ENCODE peak calls at places on chromosomes 6 and 20, in five cellular contexts. Q is AG04450, R is breast epithelium, D is left lung, U is upper lobe of right lung. P is an unnamed sample.

GRCh38 chr20:59810376-59811187 is 122.9 kb downstream of the SYCP2 start:
- DNase-seq in Q (no peak), R (no peak), D (no peak), U (no peak), P (no peak)

GRCh38 chr20:52318601-52319000 is 127.0 kb upstream of the ZFP64 start:
- DNase-seq in Q (no peak), R (no peak), D (no peak), U (no peak), P (no peak)

GRCh38 chr20:57061058-57061900 is 205.2 kb downstream of the BMP7 start:
- DNase-seq in Q (no peak), R (peak), D (no peak), U (peak), P (no peak)

GRCh38 chr6:811186-811585 is 118.2 kb upstream of the EXOC2 start:
- DNase-seq in Q (no peak), R (no peak), D (no peak), U (no peak), P (no peak)

GRCh38 chr6:138724015-138724414 is 49.6 kb upstream of the CCDC28A start:
- DNase-seq in Q (no peak), R (no peak), D (no peak), U (no peak), P (no peak)

GRCh38 chr20:32670773-32671455 is 2.8 kb downstream of the C20orf203 start:
- DNase-seq in Q (no peak), R (no peak), D (no peak), U (no peak), P (no peak)

GRCh38 chr6:32638521-32639219 is 1.5 kb downstream of the HLA-DQA1 start:
- DNase-seq in Q (no peak), R (no peak), D (no peak), U (no peak), P (no peak)

GRCh38 chr6:106488494-106489369 is 128.2 kb downstream of the CRYBG1 start:
- DNase-seq in Q (no peak), R (no peak), D (no peak), U (no peak), P (no peak)

GRCh38 chr20:62238569-62239277 is 402 bp downstream of the OSBPL2 start:
- DNase-seq in Q (no peak), R (peak), D (peak), U (no peak), P (no peak)

GRCh38 chr6:26295691-26296555 is 69.1 kb upstream of the BTN3A2 start:
- DNase-seq in Q (no peak), R (no peak), D (no peak), U (no peak), P (no peak)

GRCh38 chr6:33956206-33956605 is 152.4 kb upstream of the MLN start:
- DNase-seq in Q (no peak), R (no peak), D (peak), U (peak), P (no peak)

GRCh38 chr6:113903666-113904330 is 46.7 kb downstream of the MARCKS start:
- DNase-seq in Q (no peak), R (no peak), D (no peak), U (no peak), P (no peak)

GRCh38 chr20:38242848-38243449 is 17.6 kb downstream of the KIAA1755 start:
- DNase-seq in Q (no peak), R (no peak), D (no peak), U (peak), P (no peak)

GRCh38 chr6:12548526-12548925 is 168.0 kb upstream of the PHACTR1 start:
- DNase-seq in Q (no peak), R (no peak), D (no peak), U (no peak), P (no peak)

GRCh38 chr20:62666736-62667529 is 24.6 kb downstream of the SLCO4A1 start:
- DNase-seq in Q (no peak), R (peak), D (no peak), U (no peak), P (no peak)

GRCh38 chr20:63328716-63329275 is 32.4 kb downstream of the CHRNA4 start:
- DNase-seq in Q (no peak), R (no peak), D (no peak), U (no peak), P (no peak)

GRCh38 chr6:154234019-154234772 is 122.4 kb downstream of the IPCEF1 start:
- DNase-seq in Q (no peak), R (no peak), D (no peak), U (no peak), P (no peak)

GRCh38 chr6:118752803-118753202 is 101.4 kb upstream of the CEP85L start:
- DNase-seq in Q (no peak), R (no peak), D (no peak), U (no peak), P (no peak)

GRCh38 chr20:37336369-37337207 is 9.4 kb upstream of the SRC start:
- DNase-seq in Q (no peak), R (no peak), D (peak), U (peak), P (no peak)

GRCh38 chr6:11350294-11350693 is 117.8 kb upstream of the NEDD9 start:
- DNase-seq in Q (no peak), R (no peak), D (no peak), U (no peak), P (no peak)

GRCh38 chr6:168026925-168027324 is 29.5 kb downstream of the KIF25 start:
- DNase-seq in Q (no peak), R (peak), D (no peak), U (no peak), P (no peak)

GRCh38 chr6:37289931-37290330 is 32.0 kb upstream of the TMEM217 start:
- DNase-seq in Q (no peak), R (no peak), D (no peak), U (no peak), P (no peak)

GRCh38 chr6:1039191-1039590 is 272.7 kb upstream of the FOXQ1 start:
- DNase-seq in Q (no peak), R (no peak), D (no peak), U (no peak), P (no peak)

GRCh38 chr6:108254436-108255410 is 6.1 kb downstream of the SNX3 start:
- DNase-seq in Q (no peak), R (no peak), D (no peak), U (no peak), P (no peak)

GRCh38 chr20:63124092-63124781 is 91.7 kb downstream of the YTHDF1 start:
- DNase-seq in Q (no peak), R (no peak), D (peak), U (peak), P (no peak)

GRCh38 chr6:4583026-4583425 is 193.2 kb upstream of the CDYL start:
- DNase-seq in Q (no peak), R (no peak), D (no peak), U (no peak), P (no peak)

GRCh38 chr6:28922004-28922840 is 1.6 kb downstream of the TRIM27 start:
- DNase-seq in Q (no peak), R (no peak), D (no peak), U (no peak), P (no peak)

GRCh38 chr6:155887431-155887830 is 431.8 kb upstream of the NOX3 start:
- DNase-seq in Q (no peak), R (no peak), D (no peak), U (no peak), P (no peak)

GRCh38 chr6:167720456-167721285 is 106.0 kb upstream of the AFDN start:
- DNase-seq in Q (no peak), R (no peak), D (no peak), U (no peak), P (no peak)

GRCh38 chr20:57499676-57500075 is 25.3 kb downstream of the CTCFL start:
- DNase-seq in Q (no peak), R (no peak), D (no peak), U (no peak), P (no peak)

GRCh38 chr6:55433446-55434130 is 106.3 kb downstream of the GFRAL start:
- DNase-seq in Q (no peak), R (no peak), D (no peak), U (no peak), P (no peak)

GRCh38 chr6:27591660-27592059 is 118.8 kb upstream of the ZNF184 start:
- DNase-seq in Q (no peak), R (no peak), D (no peak), U (no peak), P (no peak)

GRCh38 chr6:155543141-155543870 is 87.7 kb upstream of the NOX3 start:
- DNase-seq in Q (no peak), R (no peak), D (no peak), U (no peak), P (no peak)

DNA sequence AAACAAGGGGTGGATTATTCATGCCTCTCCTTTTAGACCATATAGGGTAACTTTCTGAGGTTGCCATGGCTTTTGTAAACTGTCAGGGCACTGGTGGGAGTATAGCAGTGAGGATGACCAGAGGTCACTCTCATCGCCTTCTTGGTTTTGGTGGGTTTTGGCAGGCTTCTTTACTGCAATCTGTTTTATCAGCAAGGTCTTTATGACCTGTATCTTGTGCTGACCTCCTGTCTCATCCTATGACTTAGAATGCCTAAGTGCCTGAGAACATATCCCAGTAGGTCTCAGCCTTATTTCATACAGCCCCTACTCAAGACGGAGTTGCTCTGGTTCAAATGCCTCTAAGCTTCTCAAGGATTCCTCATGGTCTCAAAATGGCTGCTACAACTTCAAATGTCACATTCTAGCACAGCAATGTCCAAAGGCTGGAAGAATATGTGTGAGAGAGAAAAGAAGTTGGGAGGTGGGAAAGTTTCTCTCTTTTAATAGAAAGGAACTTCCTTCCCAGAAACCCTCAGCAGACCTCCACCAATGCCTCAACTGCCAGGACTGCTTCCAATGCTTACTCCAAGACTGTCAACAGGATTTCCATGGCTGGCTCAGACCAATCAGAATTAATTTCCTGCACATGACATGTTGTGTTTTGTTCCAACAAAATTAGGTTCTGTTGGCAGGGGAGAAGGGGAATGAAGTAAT is 46.6 kb upstream of the SLC9A8 start:
- DNase-seq in Q (no peak), R (no peak), D (no peak), U (no peak), P (no peak)
- TF ChIP-seq CTCF in Q (no peak), R (no peak), D (no peak), U (no peak), P (no peak)

DNA sequence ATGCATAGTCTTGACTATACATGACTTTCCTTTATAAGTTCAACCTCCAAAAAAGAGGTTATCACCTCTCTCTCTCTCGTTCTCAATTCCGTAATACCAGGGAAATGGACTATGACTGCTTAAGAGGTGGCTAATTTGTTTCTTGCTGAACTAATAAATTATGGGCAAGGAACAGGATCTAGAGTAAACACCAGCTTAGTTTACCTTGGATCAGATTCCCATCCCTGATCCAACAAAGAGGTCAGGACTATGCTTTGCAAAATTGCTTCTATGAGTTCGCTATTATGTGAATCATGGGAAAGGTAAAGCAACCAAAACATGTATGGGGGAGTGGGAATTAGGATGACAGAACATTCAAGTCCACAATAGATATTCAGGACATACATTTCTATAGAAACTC is 630.7 kb downstream of the HACE1 start:
- DNase-seq in Q (no peak), R (no peak), D (no peak), U (no peak), P (no peak)
- TF ChIP-seq CTCF in Q (no peak), R (no peak), D (no peak), U (no peak), P (no peak)

DNA sequence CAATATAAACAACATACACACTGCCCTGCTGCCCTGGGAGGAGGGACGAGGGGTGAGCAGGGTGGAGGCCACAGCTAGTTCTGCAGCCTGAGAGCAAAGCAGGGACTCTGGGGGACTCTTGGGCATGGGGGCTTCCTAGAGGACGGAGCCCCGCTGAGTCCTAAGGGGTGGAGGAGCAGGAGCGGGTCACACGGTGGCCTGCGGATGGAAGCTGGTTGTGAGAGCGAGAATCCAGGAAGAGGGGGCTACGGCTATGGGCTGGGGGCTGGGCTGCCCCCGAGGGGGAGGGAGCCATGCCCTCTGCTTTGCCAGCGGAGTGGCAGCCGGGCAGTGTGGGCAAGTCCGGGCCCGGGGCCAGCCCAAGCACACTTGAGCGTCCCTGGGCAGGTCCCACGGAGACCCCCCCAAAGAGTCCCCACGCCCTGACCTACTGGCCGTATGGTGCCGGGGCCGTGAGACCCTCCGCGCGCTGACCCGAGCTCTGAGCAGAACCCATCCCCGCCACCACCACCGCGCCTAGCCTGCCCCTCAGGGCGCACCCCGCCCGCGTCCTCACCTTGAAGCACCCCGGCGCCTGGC is 369 bp downstream of the ADAM33 start:
- DNase-seq in Q (no peak), R (no peak), D (no peak), U (no peak), P (no peak)
- TF ChIP-seq CTCF in Q (no peak), R (no peak), D (no peak), U (no peak), P (no peak)

GRCh38 chr6:72674842-72675241 is 53.0 kb downstream of the KCNQ5 start:
- DNase-seq in Q (no peak), R (no peak), D (no peak), U (no peak), P (no peak)

GRCh38 chr6:72672906-72673305 is 51.0 kb downstream of the KCNQ5 start:
- DNase-seq in Q (no peak), R (no peak), D (no peak), U (no peak), P (no peak)

GRCh38 chr6:72665599-72665998 is 43.7 kb downstream of the KCNQ5 start:
- DNase-seq in Q (no peak), R (no peak), D (no peak), U (no peak), P (no peak)

DNA sequence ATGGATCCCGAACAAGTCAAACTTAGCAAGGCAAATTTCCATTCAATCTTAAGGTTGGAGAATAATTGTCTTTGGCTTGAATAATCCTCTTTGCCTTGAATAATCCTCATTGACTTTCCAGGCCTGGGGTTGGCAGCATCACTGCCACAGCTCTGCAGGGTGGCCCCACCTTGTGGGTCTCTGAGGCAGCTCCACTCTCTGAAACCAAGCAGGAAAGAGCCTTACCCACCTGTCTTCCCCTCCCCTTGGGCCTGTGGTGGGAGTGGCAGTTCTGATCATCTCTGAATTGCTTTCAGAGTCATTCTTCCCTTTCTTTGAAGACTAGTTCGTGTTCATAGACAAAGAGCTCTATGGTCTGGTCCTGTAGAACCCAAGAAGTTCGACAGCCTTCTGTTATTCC is 47.5 kb downstream of the KCNQ5 start:
- DNase-seq in Q (no peak), R (no peak), D (no peak), U (no peak), P (no peak)
- TF ChIP-seq CTCF in Q (no peak), R (no peak), D (no peak), U (no peak), P (no peak)

GRCh38 chr6:63636516-63636968 is 940 bp downstream of the PHF3 start:
- DNase-seq in Q (no peak), R (peak), D (peak), U (peak), P (peak)

GRCh38 chr6:63635165-63635562 is 438 bp upstream of the PHF3 start:
- DNase-seq in Q (no peak), R (no peak), D (no peak), U (no peak), P (no peak)

GRCh38 chr6:63634630-63635029 is 972 bp upstream of the PHF3 start:
- DNase-seq in Q (no peak), R (no peak), D (no peak), U (no peak), P (no peak)

GRCh38 chr6:63637865-63638445 is 2.4 kb downstream of the PHF3 start:
- DNase-seq in Q (no peak), R (no peak), D (no peak), U (no peak), P (no peak)

GRCh38 chr6:63635563-63636515 is at the start of gene PHF3:
- DNase-seq in Q (peak), R (peak), D (peak), U (peak), P (peak)
- TF ChIP-seq CTCF in Q (peak), R (peak), D (no peak), U (peak), P (no peak)

GRCh38 chr6:140237251-140237650 is 862.8 kb upstream of the CITED2 start:
- DNase-seq in Q (no peak), R (no peak), D (no peak), U (no peak), P (no peak)
- TF ChIP-seq CTCF in Q (no peak), R (no peak), D (no peak), U (no peak), P (no peak)

DNA sequence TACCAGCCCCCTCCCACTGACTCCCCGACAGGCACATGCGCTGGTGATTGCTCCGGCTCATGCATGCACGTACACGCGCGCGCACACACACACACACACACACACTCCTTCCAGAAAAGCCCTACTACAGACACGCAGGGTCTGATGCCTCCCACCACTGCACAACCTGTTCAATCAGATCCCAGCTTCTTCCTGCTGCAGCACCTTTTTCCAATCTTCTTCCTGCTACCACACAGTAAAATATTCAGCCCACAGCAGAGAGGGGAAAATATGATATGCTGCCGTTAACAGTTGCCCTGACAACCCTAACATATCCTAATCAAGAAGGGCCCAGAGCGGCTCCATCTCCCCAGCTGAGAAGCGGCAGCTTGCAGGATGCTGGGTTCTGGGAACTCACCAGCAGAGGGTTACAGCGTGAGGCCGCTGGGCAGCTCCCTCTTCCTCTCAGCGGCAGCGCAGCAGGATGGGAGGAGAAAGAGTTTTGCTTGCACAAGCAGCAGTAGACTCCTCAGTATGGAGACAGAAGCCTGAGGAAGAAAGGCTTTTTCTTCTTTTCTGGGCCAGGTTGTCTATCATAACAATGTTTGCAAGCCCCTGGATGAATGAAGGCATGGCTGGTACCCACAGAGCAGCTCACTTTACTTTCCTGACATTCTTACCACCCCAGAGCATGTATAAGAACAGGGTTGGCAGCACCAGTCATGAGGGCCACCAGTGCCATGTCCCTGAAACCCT is 23.9 kb downstream of the MAP7 start:
- DNase-seq in Q (peak), R (peak), D (peak), U (peak), P (no peak)
- TF ChIP-seq CTCF in Q (peak), R (no peak), D (peak), U (peak), P (no peak)